ENCODE peak calls at places on chromosomes 7 and 10, in four cellular contexts. L is gastrocnemius medialis, V is AG04450, A is neural crest cell. C is an unnamed sample.

GRCh38 chr7:18702071-18702829 is 206.7 kb downstream of the HDAC9 start:
- DNase-seq in A (no peak), V (no peak), L (no peak), C (no peak)

GRCh38 chr10:97279121-97279815 is 13.2 kb downstream of the ARHGAP19 start:
- DNase-seq in A (no peak), L (no peak), V (no peak), C (no peak)

GRCh38 chr10:132303361-132304115 is 4.2 kb downstream of the STK32C start:
- DNase-seq in V (no peak), A (no peak), L (no peak), C (no peak)

GRCh38 chr7:134996097-134996550 is 9.8 kb downstream of the AGBL3 start:
- DNase-seq in A (no peak), L (no peak), V (no peak), C (no peak)

GRCh38 chr7:2993868-2994267 is 49.8 kb downstream of the CARD11 start:
- DNase-seq in V (no peak), A (no peak), L (no peak), C (no peak)

GRCh38 chr10:31707578-31708411 is 220.8 kb downstream of the ARHGAP12 start:
- DNase-seq in A (peak), L (no peak), V (peak), C (peak)

GRCh38 chr10:95069286-95069685 is at the start of gene CYP2C8:
- DNase-seq in A (no peak), V (no peak), L (no peak), C (no peak)

GRCh38 chr7:111475419-111475748 is 86.9 kb downstream of the IMMP2L start:
- DNase-seq in A (no peak), L (no peak), V (no peak), C (no peak)

GRCh38 chr7:24827589-24827988 is 70.3 kb upstream of the GSDME start:
- DNase-seq in L (no peak), A (no peak), V (no peak), C (no peak)

DNA sequence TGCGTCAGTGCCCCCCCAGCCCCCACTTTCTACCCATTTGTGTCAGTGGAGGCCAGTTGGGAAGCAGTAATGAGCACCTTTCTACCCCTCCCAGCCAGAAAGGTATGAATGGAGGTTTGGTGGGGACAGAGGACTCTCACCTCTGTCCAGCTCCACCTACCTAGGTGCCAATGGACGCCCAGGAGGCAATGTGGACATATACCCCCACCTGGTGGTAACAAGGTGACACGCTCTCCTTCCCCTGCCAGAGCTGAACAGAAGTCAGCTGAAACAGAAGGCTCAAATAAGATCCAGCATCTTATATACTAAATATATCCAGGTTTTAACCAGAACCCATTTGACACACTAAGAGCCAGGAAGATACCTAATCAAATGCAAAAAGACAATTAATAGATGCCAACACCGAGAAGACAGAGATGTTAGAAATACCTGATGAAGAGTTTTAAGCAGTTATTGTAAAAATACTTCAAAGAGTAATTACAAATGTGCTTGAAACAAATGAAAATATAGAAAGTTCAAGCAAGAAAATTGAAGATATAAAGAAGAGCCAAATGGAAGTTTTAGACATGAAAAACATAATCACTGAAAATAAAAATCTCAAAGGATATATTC is 18.4 kb upstream of the SORCS3 start:
- DNase-seq in V (no peak), A (no peak), L (no peak), C (no peak)
- TF ChIP-seq CTCF in V (peak), A (peak), L (no peak), C (peak)

GRCh38 chr10:58588673-58589265 is 76.1 kb downstream of the BICC1 start:
- DNase-seq in A (peak), L (no peak), V (no peak), C (no peak)
- TF ChIP-seq CTCF in A (peak), L (no peak), V (no peak), C (no peak)

DNA sequence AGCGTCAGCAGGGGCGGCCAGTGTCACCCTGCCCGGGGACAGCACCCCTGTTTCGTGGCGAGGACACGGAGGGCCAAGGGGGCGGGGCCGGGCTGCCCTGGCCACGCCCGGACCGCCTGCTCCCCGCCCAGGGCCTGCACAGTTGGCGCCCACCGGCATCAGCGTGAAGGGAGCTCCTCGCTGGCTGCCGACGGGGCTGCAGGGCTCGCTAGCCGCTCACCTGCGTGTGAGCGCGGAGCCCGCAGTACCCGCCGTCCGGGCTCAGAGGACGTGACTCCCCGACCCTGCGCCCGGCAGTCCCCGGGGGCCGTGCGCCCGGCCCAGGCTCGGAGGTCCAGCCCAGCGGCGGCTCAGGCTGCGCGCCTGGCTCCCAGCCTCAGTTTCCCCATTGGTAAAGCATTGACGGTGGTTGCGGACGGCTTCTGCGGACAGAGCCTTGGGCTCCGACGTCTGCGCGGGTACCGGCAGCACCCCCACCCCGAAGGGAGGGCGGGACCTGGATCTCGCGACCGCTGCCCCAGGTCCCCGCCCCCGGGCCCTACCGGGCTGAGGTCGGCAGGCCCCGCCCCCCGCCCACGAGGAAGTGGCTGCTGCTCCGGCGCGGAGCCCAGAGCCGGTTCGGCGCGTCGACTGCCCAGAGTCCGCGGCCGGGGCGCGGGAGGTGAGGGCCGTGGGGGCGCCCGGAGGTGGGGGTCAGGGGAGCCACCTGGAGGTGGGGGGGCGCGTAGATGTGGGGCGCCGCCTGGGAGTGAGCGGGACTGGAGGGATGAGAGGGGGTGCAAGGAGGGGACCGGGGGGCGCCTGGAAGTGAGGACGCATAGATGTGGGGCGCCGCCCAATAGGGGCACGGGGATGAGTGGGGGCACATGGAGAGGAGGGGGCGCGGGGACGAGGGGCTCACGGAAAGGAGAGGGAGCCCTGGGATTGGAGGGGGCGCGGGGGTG is at the start of gene ARPC1B:
- DNase-seq in L (peak), V (no peak), A (peak), C (peak)
- TF ChIP-seq CTCF in L (no peak), V (no peak), A (no peak), C (no peak)

DNA sequence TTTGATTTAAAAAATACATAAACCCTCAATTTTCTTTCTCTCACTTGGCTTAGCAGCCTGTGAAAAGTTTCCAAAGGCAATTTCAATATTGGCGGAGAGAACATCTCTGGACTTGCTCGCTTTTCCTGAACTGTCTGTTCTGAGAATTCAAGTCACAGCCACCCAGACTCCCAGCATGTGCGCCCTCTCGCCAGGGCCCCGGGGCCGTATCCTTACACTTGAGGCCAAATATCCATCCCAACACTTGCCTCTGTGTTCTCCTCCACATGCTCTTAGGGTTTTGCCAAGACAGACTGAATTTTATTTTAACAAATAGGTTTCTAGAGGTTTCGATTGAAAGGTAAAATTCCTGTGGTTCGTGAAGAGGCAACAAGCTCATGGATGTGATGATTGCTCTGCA is 111.5 kb upstream of the GPR26 start:
- DNase-seq in A (no peak), V (no peak), L (no peak), C (no peak)
- TF ChIP-seq CTCF in A (no peak), V (no peak), L (no peak), C (no peak)

GRCh38 chr10:79149345-79149661 is 80.5 kb downstream of the ZMIZ1 start:
- DNase-seq in L (no peak), A (no peak), V (no peak), C (no peak)
- TF ChIP-seq CTCF in L (no peak), A (no peak), V (no peak), C (no peak)